ENCODE peak calls at places on chromosomes 16 and 17, in four cellular contexts. One of them, this sample, is unnamed.

GRCh38 chr17:36082062-36082461 is 7.9 kb downstream of the CCL3 start:
- DNase-seq in brain microvascular endothelial cell: no peak
- DNase-seq in prostate gland: no peak
- DNase-seq in upper lobe of left lung: no peak
- DNase-seq in this sample: no peak

GRCh38 chr16:1401758-1402154 is 12.7 kb downstream of the UNKL start:
- DNase-seq in upper lobe of left lung: no peak
- DNase-seq in prostate gland: no peak
- DNase-seq in brain microvascular endothelial cell: no peak
- DNase-seq in this sample: no peak

GRCh38 chr16:78240459-78241222 is 141.2 kb downstream of the WWOX start:
- DNase-seq in upper lobe of left lung: peak
- DNase-seq in prostate gland: peak
- DNase-seq in brain microvascular endothelial cell: no peak
- DNase-seq in this sample: no peak

GRCh38 chr16:14529010-14529669 is 100.9 kb downstream of the PARN start:
- DNase-seq in prostate gland: peak
- DNase-seq in brain microvascular endothelial cell: peak
- DNase-seq in upper lobe of left lung: peak
- DNase-seq in this sample: peak

GRCh38 chr17:50943575-50943933 is 77.4 kb upstream of the TOB1 start:
- DNase-seq in prostate gland: no peak
- DNase-seq in upper lobe of left lung: no peak
- DNase-seq in brain microvascular endothelial cell: no peak
- DNase-seq in this sample: no peak

GRCh38 chr17:36514856-36515255 is 19.8 kb downstream of the MYO19 start:
- DNase-seq in upper lobe of left lung: no peak
- DNase-seq in brain microvascular endothelial cell: no peak
- DNase-seq in prostate gland: no peak
- DNase-seq in this sample: no peak

GRCh38 chr16:53995378-53995777 is 291.2 kb downstream of the IRX3 start:
- DNase-seq in prostate gland: no peak
- DNase-seq in brain microvascular endothelial cell: no peak
- DNase-seq in upper lobe of left lung: no peak
- DNase-seq in this sample: no peak

GRCh38 chr16:28543072-28543471 is 4.3 kb upstream of the NUPR1 start:
- DNase-seq in upper lobe of left lung: peak
- DNase-seq in brain microvascular endothelial cell: no peak
- DNase-seq in prostate gland: peak
- DNase-seq in this sample: no peak

GRCh38 chr16:50735629-50736122 is 6.2 kb upstream of the CYLD start:
- DNase-seq in upper lobe of left lung: no peak
- DNase-seq in prostate gland: no peak
- DNase-seq in brain microvascular endothelial cell: no peak
- DNase-seq in this sample: no peak

GRCh38 chr16:82183004-82183397 is 13.0 kb upstream of the MPHOSPH6 start:
- DNase-seq in upper lobe of left lung: no peak
- DNase-seq in prostate gland: no peak
- DNase-seq in brain microvascular endothelial cell: no peak
- DNase-seq in this sample: no peak

GRCh38 chr16:983044-984030 is 1.8 kb downstream of the SOX8 start:
- DNase-seq in brain microvascular endothelial cell: no peak
- DNase-seq in upper lobe of left lung: no peak
- DNase-seq in prostate gland: no peak
- DNase-seq in this sample: no peak

GRCh38 chr16:4214215-4214621 is 27.7 kb downstream of the SRL start:
- DNase-seq in upper lobe of left lung: no peak
- DNase-seq in brain microvascular endothelial cell: peak
- DNase-seq in prostate gland: no peak
- DNase-seq in this sample: peak

GRCh38 chr17:4497101-4497824 is 1.4 kb upstream of the SPNS2 start:
- DNase-seq in brain microvascular endothelial cell: no peak
- DNase-seq in prostate gland: no peak
- DNase-seq in upper lobe of left lung: no peak
- DNase-seq in this sample: peak

GRCh38 chr17:607341-608060 is 107.1 kb downstream of the VPS53 start:
- DNase-seq in prostate gland: no peak
- DNase-seq in brain microvascular endothelial cell: no peak
- DNase-seq in upper lobe of left lung: no peak
- DNase-seq in this sample: no peak

GRCh38 chr17:42248351-42249179 is 27.6 kb downstream of the STAT5B start:
- DNase-seq in brain microvascular endothelial cell: peak
- DNase-seq in prostate gland: peak
- DNase-seq in upper lobe of left lung: peak
- DNase-seq in this sample: peak

GRCh38 chr17:82216301-82217119 is 3.9 kb upstream of the CCDC57 start:
- DNase-seq in brain microvascular endothelial cell: no peak
- DNase-seq in prostate gland: peak
- DNase-seq in upper lobe of left lung: peak
- DNase-seq in this sample: no peak

GRCh38 chr17:74960739-74961342 is 11.7 kb downstream of the HID1 start:
- DNase-seq in prostate gland: no peak
- DNase-seq in brain microvascular endothelial cell: peak
- DNase-seq in upper lobe of left lung: peak
- DNase-seq in this sample: no peak

GRCh38 chr17:2172447-2172938 is 117.6 kb downstream of the HIC1 start:
- DNase-seq in prostate gland: no peak
- DNase-seq in upper lobe of left lung: peak
- DNase-seq in brain microvascular endothelial cell: peak
- DNase-seq in this sample: no peak

GRCh38 chr17:2173005-2173404 is 118.1 kb downstream of the HIC1 start:
- DNase-seq in prostate gland: no peak
- DNase-seq in brain microvascular endothelial cell: no peak
- DNase-seq in upper lobe of left lung: peak
- DNase-seq in this sample: no peak

GRCh38 chr17:2174048-2174447 is 119.1 kb downstream of the HIC1 start:
- DNase-seq in upper lobe of left lung: no peak
- DNase-seq in prostate gland: no peak
- DNase-seq in brain microvascular endothelial cell: peak
- DNase-seq in this sample: no peak

GRCh38 chr17:2170023-2170422 is 115.1 kb downstream of the HIC1 start:
- DNase-seq in prostate gland: no peak
- DNase-seq in upper lobe of left lung: no peak
- DNase-seq in brain microvascular endothelial cell: no peak
- DNase-seq in this sample: no peak

GRCh38 chr17:2171725-2172446 is 117.0 kb downstream of the HIC1 start:
- DNase-seq in prostate gland: peak
- DNase-seq in brain microvascular endothelial cell: peak
- DNase-seq in upper lobe of left lung: peak
- DNase-seq in this sample: peak
- H3K4me3 ChIP-seq in prostate gland: no peak
- H3K4me3 ChIP-seq in brain microvascular endothelial cell: peak
- H3K4me3 ChIP-seq in upper lobe of left lung: no peak
- H3K4me3 ChIP-seq in this sample: peak

GRCh38 chr17:6413073-6413472 is 21.8 kb downstream of the AIPL1 start:
- DNase-seq in prostate gland: no peak
- DNase-seq in brain microvascular endothelial cell: no peak
- DNase-seq in upper lobe of left lung: no peak
- DNase-seq in this sample: no peak
- TF ChIP-seq CTCF in prostate gland: peak
- TF ChIP-seq CTCF in brain microvascular endothelial cell: peak
- TF ChIP-seq CTCF in upper lobe of left lung: peak
- TF ChIP-seq CTCF in this sample: no peak

GRCh38 chr17:32927201-32927723 is 691 bp upstream of the TMEM98 start:
- DNase-seq in brain microvascular endothelial cell: no peak
- DNase-seq in prostate gland: no peak
- DNase-seq in upper lobe of left lung: no peak
- DNase-seq in this sample: no peak
- H3K4me3 ChIP-seq in brain microvascular endothelial cell: peak
- H3K4me3 ChIP-seq in prostate gland: peak
- H3K4me3 ChIP-seq in upper lobe of left lung: peak
- H3K4me3 ChIP-seq in this sample: peak

DNA sequence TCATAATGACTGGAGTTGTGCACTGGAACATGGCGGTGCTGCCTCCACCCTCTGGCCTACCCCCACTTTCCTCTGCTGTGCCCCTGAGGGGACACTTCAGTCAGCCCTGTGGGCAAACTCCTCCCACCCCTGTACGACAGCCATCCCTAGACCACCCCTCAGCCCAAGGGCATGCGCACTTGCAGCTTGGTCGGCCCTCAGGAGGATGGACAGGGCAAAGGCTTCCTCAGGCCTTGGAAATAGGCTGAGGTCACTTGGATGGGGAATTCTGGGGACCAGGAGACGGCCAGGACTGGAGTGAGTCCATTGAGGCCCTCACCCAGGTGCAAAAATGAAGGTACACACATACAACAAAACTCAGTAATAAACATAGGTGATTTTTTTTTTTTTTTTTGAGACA is 41.0 kb downstream of the FZD2 start:
- DNase-seq in upper lobe of left lung: no peak
- DNase-seq in prostate gland: no peak
- DNase-seq in brain microvascular endothelial cell: no peak
- DNase-seq in this sample: no peak
- TF ChIP-seq CTCF in upper lobe of left lung: no peak
- TF ChIP-seq CTCF in prostate gland: no peak
- TF ChIP-seq CTCF in brain microvascular endothelial cell: no peak
- TF ChIP-seq CTCF in this sample: no peak

GRCh38 chr17:68379692-68380677 is 77.3 kb downstream of the WIPI1 start:
- DNase-seq in prostate gland: no peak
- DNase-seq in upper lobe of left lung: no peak
- DNase-seq in brain microvascular endothelial cell: no peak
- DNase-seq in this sample: no peak

GRCh38 chr17:68379150-68379510 is 78.2 kb downstream of the WIPI1 start:
- DNase-seq in brain microvascular endothelial cell: no peak
- DNase-seq in prostate gland: no peak
- DNase-seq in upper lobe of left lung: no peak
- DNase-seq in this sample: no peak

GRCh38 chr17:68381076-68381900 is 76.0 kb downstream of the WIPI1 start:
- DNase-seq in upper lobe of left lung: peak
- DNase-seq in prostate gland: no peak
- DNase-seq in brain microvascular endothelial cell: peak
- DNase-seq in this sample: peak

GRCh38 chr17:68377771-68378201 is 79.5 kb downstream of the WIPI1 start:
- DNase-seq in brain microvascular endothelial cell: no peak
- DNase-seq in upper lobe of left lung: no peak
- DNase-seq in prostate gland: no peak
- DNase-seq in this sample: no peak

GRCh38 chr17:68378202-68379149 is 78.8 kb downstream of the WIPI1 start:
- DNase-seq in prostate gland: peak
- DNase-seq in upper lobe of left lung: peak
- DNase-seq in brain microvascular endothelial cell: peak
- DNase-seq in this sample: peak
- H3K4me3 ChIP-seq in prostate gland: peak
- H3K4me3 ChIP-seq in upper lobe of left lung: no peak
- H3K4me3 ChIP-seq in brain microvascular endothelial cell: no peak
- H3K4me3 ChIP-seq in this sample: peak

This sample was measured in thoracic aorta.